ENCODE peak calls at places on chromosome 10, in eight cellular contexts. Y is breast epithelium; G is sigmoid colon; E is CD4-positive, alpha-beta memory T cell; V is right cardiac atrium; J is uterus; W is endodermal cell; R is HCT116. D is an unnamed sample. For H3K4me1, the result is how much of the 10 kb centered on the place peaks cover.

GRCh38 chr10:105188737-105189463 is 547.8 kb downstream of the SORCS3 start:
- DNase-seq in V (no peak), E (no peak), W (no peak), G (no peak), J (no peak), R (no peak), Y (no peak), D (no peak)

GRCh38 chr10:42974693-42975002 is 102.2 kb upstream of the RET start:
- DNase-seq in E (no peak), G (peak), Y (no peak), R (no peak), V (no peak), W (no peak), J (no peak), D (no peak)

GRCh38 chr10:62268399-62269076 is at the start of gene RTKN2:
- DNase-seq in E (peak), V (peak), G (peak), R (peak), Y (peak), W (peak), J (peak), D (peak)

GRCh38 chr10:92381543-92381954 is 90.6 kb downstream of the MARCHF5 start:
- DNase-seq in V (peak), R (no peak), W (peak), E (no peak), Y (no peak), J (no peak), G (no peak), D (no peak)

GRCh38 chr10:58625070-58625469 is 112.4 kb downstream of the BICC1 start:
- DNase-seq in V (no peak), Y (no peak), W (no peak), J (no peak), E (no peak), G (no peak), R (no peak), D (no peak)

GRCh38 chr10:103277713-103278299 is 868 bp downstream of the INA start:
- DNase-seq in G (no peak), W (no peak), R (no peak), J (no peak), Y (no peak), E (no peak), V (no peak), D (no peak)

GRCh38 chr10:68137174-68137573 is 27.9 kb downstream of the MYPN start:
- DNase-seq in J (no peak), G (no peak), W (no peak), V (no peak), E (no peak), R (no peak), Y (no peak), D (no peak)

GRCh38 chr10:103472005-103472404 is 7.0 kb downstream of the CALHM3 start:
- DNase-seq in V (no peak), G (no peak), Y (no peak), R (no peak), W (peak), J (no peak), E (no peak), D (no peak)

GRCh38 chr10:60901561-60902235 is 42.3 kb downstream of the RHOBTB1 start:
- DNase-seq in J (no peak), V (peak), G (no peak), Y (no peak), W (no peak), R (no peak), E (no peak), D (no peak)

GRCh38 chr10:103445767-103446567 is 6.2 kb downstream of the CALHM2 start:
- DNase-seq in Y (peak), J (peak), V (peak), W (no peak), G (peak), R (no peak), E (no peak), D (no peak)

GRCh38 chr10:109427421-109427820 is 495.9 kb downstream of the XPNPEP1 start:
- DNase-seq in R (no peak), G (no peak), E (no peak), W (no peak), J (no peak), Y (no peak), V (no peak), D (no peak)

GRCh38 chr10:110746254-110746826 is 102.2 kb downstream of the RBM20 start:
- DNase-seq in W (peak), J (peak), V (peak), Y (peak), G (peak), E (no peak), R (peak), D (peak)

GRCh38 chr10:6148908-6149307 is 53.8 kb upstream of the PFKFB3 start:
- DNase-seq in J (no peak), E (peak), W (no peak), R (no peak), Y (no peak), G (no peak), V (no peak), D (no peak)

GRCh38 chr10:124912052-124912435 is 29.9 kb upstream of the ZRANB1 start:
- DNase-seq in E (no peak), V (no peak), Y (no peak), J (no peak), W (no peak), R (no peak), G (no peak), D (no peak)

DNA sequence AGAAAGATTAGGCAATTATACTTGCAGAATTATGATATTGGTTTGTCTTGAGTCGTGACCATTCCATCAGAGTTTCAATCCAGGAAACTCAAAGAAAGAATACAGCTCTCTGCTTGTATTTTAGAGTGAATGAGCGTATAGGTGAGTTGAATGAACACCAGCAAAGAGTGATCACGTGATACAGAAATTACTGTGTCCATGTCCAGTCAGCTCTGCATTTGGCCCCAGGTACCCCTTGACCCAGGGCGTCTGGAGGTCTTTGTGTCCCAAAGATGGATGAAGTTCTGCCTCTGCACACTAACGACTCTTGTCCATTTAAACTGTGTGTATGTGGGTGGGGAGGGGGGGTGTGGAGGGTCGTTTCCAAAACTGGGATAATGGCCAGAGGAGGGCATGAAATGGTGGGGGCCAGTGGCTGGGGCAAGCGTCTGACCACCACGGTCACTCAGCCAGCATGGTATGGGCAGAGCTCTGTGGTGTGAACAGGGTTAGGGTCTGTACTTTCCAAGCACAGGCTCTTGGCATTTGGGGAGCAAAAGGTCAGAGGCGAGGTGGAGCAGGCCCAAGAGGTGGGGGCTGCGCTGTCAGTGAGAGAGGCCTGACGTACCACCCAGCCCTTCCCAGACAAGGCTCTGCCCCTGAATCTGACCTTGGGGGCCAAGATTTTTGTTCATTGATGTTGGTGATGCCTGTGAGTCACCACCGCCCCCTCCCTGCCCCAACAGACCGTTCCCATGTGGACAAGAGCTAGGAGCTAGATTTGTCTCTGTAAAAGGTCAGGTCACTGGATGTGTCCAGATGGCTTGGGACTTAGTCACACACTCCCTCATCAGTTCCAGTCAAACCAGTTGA is 1.4 kb downstream of the PTPRE start:
- DNase-seq in G (peak), W (peak), J (no peak), Y (no peak), R (peak), E (no peak), V (peak), D (no peak)
- H3K4me3 ChIP-seq in G (no peak), W (no peak), J (no peak), Y (peak), R (no peak), E (no peak), V (peak), D (no peak)

GRCh38 chr10:121864653-121865052 is 63.2 kb downstream of the ATE1 start:
- DNase-seq in J (no peak), V (no peak), E (no peak), Y (no peak), R (no peak), W (no peak), G (no peak), D (no peak)

GRCh38 chr10:121862042-121862441 is 65.8 kb downstream of the ATE1 start:
- DNase-seq in J (no peak), Y (no peak), G (no peak), E (no peak), V (no peak), R (no peak), W (no peak), D (no peak)

GRCh38 chr10:121864168-121864567 is 63.7 kb downstream of the ATE1 start:
- DNase-seq in Y (no peak), V (no peak), W (no peak), G (no peak), E (no peak), J (no peak), R (no peak), D (no peak)

GRCh38 chr10:121862624-121863023 is 65.2 kb downstream of the ATE1 start:
- DNase-seq in Y (no peak), V (no peak), G (no peak), R (no peak), E (no peak), J (no peak), W (no peak), D (no peak)

GRCh38 chr10:121860810-121861209 is 67.0 kb downstream of the ATE1 start:
- DNase-seq in E (no peak), G (no peak), R (no peak), Y (no peak), J (no peak), W (no peak), V (no peak), D (no peak)
- H3K27ac ChIP-seq in E (no peak), G (no peak), R (no peak), Y (no peak), J (no peak), W (peak), V (no peak), D (no peak)

DNA sequence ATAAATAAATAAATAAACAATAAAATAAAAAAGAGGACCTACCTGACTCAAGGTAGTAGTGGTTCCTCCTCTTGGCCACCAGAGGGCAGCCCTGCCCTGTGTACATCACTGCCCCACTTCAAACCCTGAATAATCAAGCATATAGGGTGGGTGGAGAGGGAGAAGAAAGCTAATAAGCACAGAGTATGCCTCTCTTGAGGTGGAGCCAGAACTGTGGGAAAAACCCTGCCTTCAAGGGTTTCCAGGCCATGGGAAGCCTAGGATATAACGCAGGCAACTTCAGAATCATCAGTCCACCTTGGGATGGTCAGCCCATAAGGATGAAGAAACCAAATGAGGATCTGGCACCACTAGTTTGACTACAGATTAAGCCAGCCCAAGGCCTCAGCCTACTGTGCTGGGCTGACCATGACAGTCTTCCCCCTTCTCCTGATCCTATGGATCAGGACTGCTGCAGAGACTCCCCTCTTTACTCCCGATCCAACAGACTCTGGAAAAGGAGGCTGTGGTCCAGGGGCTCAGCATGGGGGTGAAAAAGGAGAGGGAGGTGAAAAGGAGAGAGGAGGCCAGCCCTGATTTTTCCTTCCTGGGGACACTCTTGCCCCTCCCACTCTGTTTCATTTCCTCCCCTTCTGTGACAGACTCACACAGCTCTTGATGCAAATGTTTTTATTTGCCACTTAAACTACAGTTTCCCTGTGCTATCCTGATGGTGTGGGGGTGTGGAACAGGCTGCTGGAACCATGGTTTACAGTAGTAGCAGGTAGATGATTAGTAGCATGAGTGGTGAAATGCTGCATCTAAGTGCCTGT is 10.1 kb downstream of the AVPI1 start:
- DNase-seq in W (peak), Y (no peak), E (peak), R (no peak), V (no peak), J (peak), G (no peak), D (no peak)
- H3K4me1 ChIP-seq in W (under half), Y (under half), E (under half), R (under half), V (under half), J (under half), G (under half), D (under half)

GRCh38 chr10:48523212-48523819 is 81.6 kb downstream of the ARHGAP22 start:
- DNase-seq in G (peak), W (peak), J (peak), Y (peak), V (peak), E (no peak), R (peak), D (no peak)
- H3K4me3 ChIP-seq in G (peak), W (peak), J (peak), Y (peak), V (peak), E (no peak), R (peak), D (peak)

DNA sequence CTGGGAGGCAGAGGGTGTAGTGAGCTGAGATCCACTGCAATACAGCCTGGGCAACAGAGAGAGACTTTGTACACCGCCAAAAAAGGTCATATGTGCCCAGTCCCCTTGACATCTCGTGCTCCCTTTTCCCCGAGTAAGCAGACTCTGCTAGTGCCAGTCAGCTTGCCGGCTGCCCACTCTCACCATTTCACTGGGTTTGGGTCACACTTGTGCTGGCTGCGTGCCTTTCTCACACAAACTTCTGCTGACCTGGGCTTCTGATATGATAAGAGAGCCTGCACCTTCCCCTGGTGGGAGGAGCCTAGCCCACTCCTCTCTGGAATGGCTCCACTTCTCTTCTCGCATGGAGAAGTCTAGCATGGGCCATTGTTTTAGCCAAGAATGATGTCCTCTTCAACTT is 53.4 kb downstream of the MPP7 start:
- DNase-seq in G (no peak), V (no peak), Y (no peak), J (no peak), E (no peak), W (no peak), R (no peak), D (no peak)
- H3K27ac ChIP-seq in G (no peak), V (no peak), Y (no peak), J (no peak), E (no peak), W (no peak), R (peak), D (no peak)

D was measured in iPS DF 6.9.